ENCODE peak calls at places on chromosomes 5 and 9, in four cellular contexts. G is stimulated activated CD4-positive, alpha-beta T cell treated with anti-CD3 and anti-CD28 coated beads, Interleukin-1b, Interleukin-23, amount 100 ng/mL, for 24 hours; M is sciatic nerve; S is stimulated activated CD8-positive, alpha-beta memory T cell treated with anti-CD3 and anti-CD28 coated beads, Interleukin-4, amount 100 ng/mL, for 48 hours. E is an unnamed sample.
A peak's percentile ranks its signal among the peaks of the same experiment; 100 is the strongest.

GRCh38 chr9:133888048-133888778 is 103.9 kb downstream of the VAV2 start:
- DNase-seq in M (no peak), G (no peak), S (no peak), E (peak; percentile 39)

GRCh38 chr5:177498013-177498847 is 826 bp upstream of the PDLIM7 start:
- DNase-seq in G (no peak), M (peak; percentile 82), S (peak; percentile 51), E (no peak)

GRCh38 chr5:158174918-158175663 is 316.1 kb upstream of the CLINT1 start:
- DNase-seq in S (peak; percentile 76), M (peak; percentile 88), G (peak; percentile 27), E (peak; percentile 81)

GRCh38 chr5:110899566-110900412 is 161.0 kb downstream of the SLC25A46 start:
- DNase-seq in G (no peak), S (no peak), M (no peak), E (peak; percentile 61)

GRCh38 chr5:1341863-1342262 is 3.0 kb downstream of the CLPTM1L start:
- DNase-seq in S (no peak), M (no peak), G (no peak), E (no peak)

GRCh38 chr9:129030191-129030590 is 2.1 kb upstream of the SH3GLB2 start:
- DNase-seq in G (no peak), S (no peak), M (no peak), E (no peak)

GRCh38 chr5:35804201-35804653 is 52.5 kb upstream of the IL7R start:
- DNase-seq in S (no peak), M (no peak), G (no peak), E (no peak)

GRCh38 chr9:81037889-81038288 is 651.5 kb downstream of the TLE1 start:
- DNase-seq in M (no peak), G (no peak), S (no peak), E (no peak)

GRCh38 chr5:165502893-165503696 is 1997.7 kb downstream of the MAT2B start:
- DNase-seq in G (no peak), M (no peak), S (no peak), E (peak; percentile 7)

GRCh38 chr9:76626980-76627379 is 137.3 kb upstream of the PCA3 start:
- DNase-seq in S (no peak), M (no peak), G (no peak), E (no peak)

GRCh38 chr5:146962801-146963355 is 84.3 kb upstream of the PPP2R2B start:
- DNase-seq in G (no peak), M (no peak), S (no peak), E (peak; percentile 53)

GRCh38 chr9:131627846-131628820 is 82.8 kb downstream of the PRRT1B start:
- DNase-seq in S (peak; percentile 52), M (no peak), G (no peak), E (peak; percentile 85)

GRCh38 chr5:14156611-14157493 is 13.7 kb downstream of the TRIO start:
- DNase-seq in G (no peak), M (no peak), S (no peak), E (peak; percentile 96)

E was measured in astrocyte of the hippocampus.